ENCODE peak calls at places on chromosome 16, in five cellular contexts. L is GOT3; A is aorta; H is GM12891; S is stimulated activated CD4-positive, alpha-beta T cell treated with anti-CD3 and anti-CD28 coated beads, Interleukin-2, amount 100 ng/mL, for 24 hours. W is an unnamed sample.

GRCh38 chr16:15975172-15975571 is 25.8 kb downstream of the ABCC1 start:
- DNase-seq in A (no peak), H (no peak), S (no peak), L (no peak), W (no peak)

GRCh38 chr16:46573008-46573833 is 48.0 kb downstream of the SHCBP1 start:
- DNase-seq in S (no peak), L (peak), H (no peak), A (no peak), W (no peak)

GRCh38 chr16:50065241-50065623 is 538 bp upstream of the HEATR3 start:
- DNase-seq in S (no peak), H (no peak), A (no peak), L (no peak), W (no peak)

GRCh38 chr16:54135361-54136275 is 151.0 kb downstream of the IRX3 start:
- DNase-seq in H (no peak), S (no peak), A (no peak), L (no peak), W (no peak)

GRCh38 chr16:8996891-8997290 is 33.2 kb upstream of the USP7 start:
- DNase-seq in A (no peak), L (no peak), S (no peak), H (no peak), W (no peak)

GRCh38 chr16:81261049-81261648 is 22.7 kb downstream of the BCO1 start:
- DNase-seq in L (no peak), S (peak), A (no peak), H (no peak), W (no peak)

GRCh38 chr16:65845466-65846209 is 520.9 kb upstream of the CDH5 start:
- DNase-seq in S (no peak), H (no peak), L (no peak), A (no peak), W (no peak)

GRCh38 chr16:2787406-2787805 is at the start of gene PRSS33:
- DNase-seq in S (no peak), L (no peak), H (no peak), A (peak), W (no peak)

GRCh38 chr16:27189335-27189972 is 13.9 kb upstream of the KDM8 start:
- DNase-seq in H (no peak), L (no peak), A (peak), S (no peak), W (no peak)

GRCh38 chr16:88424536-88425230 is 28.4 kb upstream of the ZFPM1 start:
- DNase-seq in A (no peak), S (no peak), H (no peak), L (no peak), W (no peak)

GRCh38 chr16:73037845-73038570 is 9.9 kb downstream of the ZFHX3 start:
- DNase-seq in H (no peak), S (no peak), L (no peak), A (no peak), W (no peak)

GRCh38 chr16:77297996-77298637 is 98.9 kb downstream of the SYCE1L start:
- DNase-seq in S (no peak), H (no peak), L (no peak), A (no peak), W (no peak)

GRCh38 chr16:69150146-69150865 is 17.9 kb downstream of the UTP4 start:
- DNase-seq in S (peak), A (no peak), H (peak), L (no peak), W (peak)

GRCh38 chr16:72645526-72645925 is 402.4 kb downstream of the ZFHX3 start:
- DNase-seq in A (no peak), H (no peak), S (no peak), L (no peak), W (no peak)

GRCh38 chr16:16991711-16992110 is 479.0 kb downstream of the XYLT1 start:
- DNase-seq in L (no peak), S (no peak), H (no peak), A (no peak), W (no peak)

GRCh38 chr16:11360581-11360980 is 15.3 kb downstream of the RMI2 start:
- DNase-seq in H (no peak), A (no peak), S (no peak), L (no peak), W (no peak)

GRCh38 chr16:77273-77806 is 685 bp upstream of the MPG start:
- DNase-seq in L (no peak), H (peak), S (no peak), A (peak), W (no peak)

GRCh38 chr16:71467810-71468209 is 5.8 kb upstream of the ZNF23 start:
- DNase-seq in S (peak), A (no peak), H (no peak), L (no peak), W (no peak)

GRCh38 chr16:74438492-74438979 is 17.3 kb upstream of the CLEC18B start:
- DNase-seq in L (no peak), S (no peak), A (no peak), H (no peak), W (no peak)

GRCh38 chr16:2537451-2538379 is at the start of gene PDPK1:
- DNase-seq in S (peak), L (peak), H (peak), A (peak), W (peak)

GRCh38 chr16:81473969-81474959 is 29.7 kb downstream of the CMIP start:
- DNase-seq in S (no peak), L (no peak), A (no peak), H (no peak), W (no peak)

GRCh38 chr16:4091638-4092037 is 24.6 kb downstream of the ADCY9 start:
- DNase-seq in L (no peak), H (no peak), A (no peak), S (no peak), W (no peak)

W was measured in NCI-H774.